ENCODE peak calls at places on chromosomes 5 and 9, in nine cellular contexts. J is HepG2, N is endothelial cell of umbilical vein, C is HCT116, P is A549, X is SK-N-SH, O is H1, I is K562, R is GM12878. W is an unnamed sample.

GRCh38 chr5:174246743-174247142 is 201.2 kb downstream of the NSG2 start:
- DNase-seq in N (no peak), J (no peak), R (no peak), X (no peak), P (no peak), C (no peak), O (no peak), I (no peak), W (no peak)

GRCh38 chr9:72589684-72590555 is 68.5 kb downstream of the TMC1 start:
- DNase-seq in I (no peak), J (no peak), N (peak), R (no peak), X (no peak), P (no peak), O (no peak), C (no peak), W (peak)

GRCh38 chr5:181215997-181216982 is 6.8 kb upstream of the TRIM41 start:
- DNase-seq in X (no peak), R (peak), I (no peak), O (no peak), C (no peak), N (no peak), P (peak), J (no peak), W (peak)

GRCh38 chr5:124704594-124705284 is 41.7 kb downstream of the ZNF608 start:
- DNase-seq in O (no peak), P (no peak), C (no peak), J (peak), X (no peak), N (no peak), I (no peak), R (peak), W (no peak)

GRCh38 chr9:2816476-2817141 is 27.3 kb downstream of the PUM3 start:
- DNase-seq in I (no peak), O (no peak), C (no peak), R (no peak), P (no peak), N (no peak), X (no peak), J (no peak), W (no peak)

GRCh38 chr5:61637566-61637965 is 305.5 kb downstream of the ZSWIM6 start:
- DNase-seq in N (no peak), R (no peak), I (no peak), P (no peak), J (no peak), C (no peak), X (no peak), O (no peak), W (no peak)

GRCh38 chr9:114662081-114662989 is 4.7 kb upstream of the TEX53 start:
- DNase-seq in O (no peak), J (peak), R (no peak), C (no peak), P (peak), I (peak), X (peak), N (peak), W (peak)

GRCh38 chr5:78345485-78345884 is 14.9 kb upstream of the SCAMP1 start:
- DNase-seq in X (no peak), I (no peak), R (no peak), J (no peak), P (no peak), C (no peak), N (peak), O (no peak), W (no peak)

GRCh38 chr5:115575167-115576070 is 26.9 kb downstream of the TICAM2 start:
- DNase-seq in N (peak), X (no peak), P (no peak), I (no peak), O (no peak), R (no peak), J (peak), C (no peak), W (no peak)

GRCh38 chr9:78788101-78788500 is 491.2 kb downstream of the PSAT1 start:
- DNase-seq in P (no peak), C (no peak), X (no peak), R (no peak), O (no peak), N (peak), I (no peak), J (no peak), W (no peak)

GRCh38 chr5:15440434-15440833 is 59.5 kb upstream of the FBXL7 start:
- DNase-seq in O (no peak), X (no peak), P (no peak), J (no peak), I (no peak), R (no peak), N (no peak), C (no peak), W (no peak)

GRCh38 chr5:35317586-35317985 is 87.3 kb upstream of the PRLR start:
- DNase-seq in R (no peak), N (no peak), J (no peak), X (no peak), O (no peak), I (no peak), P (no peak), C (no peak), W (no peak)

GRCh38 chr5:179380211-179381035 is 35.2 kb upstream of the ADAMTS2 start:
- DNase-seq in O (no peak), P (no peak), X (peak), N (no peak), C (no peak), I (no peak), R (no peak), J (no peak), W (no peak)

GRCh38 chr9:69028754-69029153 is 6.8 kb upstream of the FXN start:
- DNase-seq in X (no peak), O (no peak), P (no peak), J (no peak), R (no peak), N (no peak), C (no peak), I (no peak), W (peak)

GRCh38 chr5:124252094-124252750 is 494.2 kb downstream of the ZNF608 start:
- DNase-seq in C (no peak), R (no peak), O (no peak), X (peak), P (no peak), J (no peak), N (no peak), I (no peak), W (no peak)

GRCh38 chr5:165630211-165630866 is 2124.9 kb downstream of the MAT2B start:
- DNase-seq in C (no peak), R (peak), O (peak), N (peak), I (peak), X (peak), P (peak), J (peak), W (peak)

GRCh38 chr9:126150411-126151030 is 176.1 kb upstream of the MVB12B start:
- DNase-seq in X (peak), P (no peak), R (no peak), N (no peak), J (peak), O (no peak), C (no peak), I (no peak), W (no peak)

GRCh38 chr9:134698587-134699342 is 57.2 kb downstream of the COL5A1 start:
- DNase-seq in O (peak), N (peak), J (peak), C (peak), R (no peak), X (peak), P (peak), I (peak), W (peak)

GRCh38 chr5:78320461-78320860 is 26.0 kb upstream of the AP3B1 start:
- DNase-seq in O (no peak), J (peak), I (no peak), P (no peak), R (no peak), X (peak), C (peak), N (peak), W (peak)

GRCh38 chr9:111945216-111945615 is 48.6 kb downstream of the UGCG start:
- DNase-seq in C (no peak), R (peak), N (peak), X (no peak), I (no peak), P (no peak), J (no peak), O (no peak), W (no peak)

GRCh38 chr5:154476343-154477213 is 1.4 kb downstream of the HAND1 start:
- DNase-seq in C (no peak), I (no peak), O (no peak), J (no peak), X (no peak), R (no peak), N (no peak), P (no peak), W (no peak)

GRCh38 chr5:2763533-2763794 is 12.0 kb upstream of the IRX2 start:
- DNase-seq in R (no peak), C (no peak), N (no peak), J (no peak), I (no peak), O (no peak), X (no peak), P (no peak), W (no peak)

GRCh38 chr5:66829826-66830225 is 233.6 kb downstream of the MAST4 start:
- DNase-seq in N (peak), O (no peak), I (no peak), X (no peak), R (no peak), P (no peak), J (no peak), C (no peak), W (no peak)

GRCh38 chr5:138979684-138980275 is 104.6 kb upstream of the LRRTM2 start:
- DNase-seq in C (no peak), I (no peak), R (no peak), P (no peak), O (no peak), X (no peak), N (no peak), J (no peak), W (peak)

GRCh38 chr9:107361816-107362215 is 78.7 kb downstream of the RAD23B start:
- DNase-seq in I (no peak), C (no peak), P (no peak), R (no peak), N (no peak), O (no peak), J (no peak), X (no peak), W (no peak)

GRCh38 chr9:107847977-107848376 is 358.4 kb upstream of the KLF4 start:
- DNase-seq in N (no peak), O (no peak), R (no peak), X (no peak), P (no peak), I (no peak), C (no peak), J (no peak), W (no peak)

GRCh38 chr5:31935702-31936347 is 238.3 kb downstream of the GOLPH3 start:
- DNase-seq in C (no peak), I (no peak), J (no peak), P (no peak), R (no peak), O (no peak), X (no peak), N (no peak), W (no peak)

GRCh38 chr5:154757647-154758406 is 2.6 kb downstream of the LARP1 start:
- DNase-seq in C (no peak), P (no peak), J (no peak), N (peak), I (no peak), O (no peak), X (no peak), R (no peak), W (peak)

GRCh38 chr9:108634164-108634563 is 221.6 kb downstream of the ACTL7B start:
- DNase-seq in J (no peak), C (peak), P (no peak), I (no peak), R (no peak), O (no peak), N (no peak), X (no peak), W (no peak)

GRCh38 chr5:119420173-119420572 is 32.1 kb upstream of the HSD17B4 start:
- DNase-seq in C (no peak), I (no peak), O (no peak), P (no peak), N (no peak), X (no peak), J (no peak), R (no peak), W (peak)

DNA sequence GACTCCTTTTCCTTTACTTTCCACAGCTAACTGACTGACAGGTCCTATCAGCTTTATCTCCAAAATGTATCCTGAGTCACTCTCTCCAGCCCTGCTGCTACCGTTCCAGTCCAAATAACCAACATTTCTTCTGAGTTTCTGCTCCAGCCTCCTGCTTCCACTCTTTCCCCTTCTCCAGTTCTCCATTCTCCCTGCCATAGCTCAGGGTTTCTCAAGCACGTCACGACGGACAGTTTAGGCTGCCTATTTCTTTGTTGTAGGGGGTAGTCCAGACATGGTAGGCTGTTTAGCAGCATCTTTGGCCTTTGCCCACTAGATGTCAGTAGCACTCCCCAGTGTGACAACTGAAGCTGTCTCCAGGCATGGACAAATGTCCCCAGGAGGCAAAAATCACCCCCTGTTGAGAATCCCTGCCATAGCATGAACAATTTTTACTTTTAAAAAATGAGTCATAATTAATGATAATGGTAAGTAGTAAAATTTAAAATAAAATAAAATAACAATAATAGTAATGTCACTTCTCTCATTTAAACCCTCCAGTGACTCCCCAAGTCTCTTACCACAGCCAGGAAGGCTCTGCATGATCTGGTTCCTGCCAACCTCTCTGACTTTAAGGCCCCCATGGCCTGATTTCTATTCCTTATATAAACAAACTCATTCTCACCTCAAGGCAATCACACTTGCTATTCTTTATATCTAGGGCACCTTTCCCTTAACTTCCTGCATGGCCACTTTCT is 105.4 kb upstream of the FER start:
- DNase-seq in C (peak), X (peak), R (peak), N (peak), O (peak), I (peak), J (peak), P (peak), W (peak)
- TF ChIP-seq MAX in C (no peak), X (no peak), R (peak), N (no peak), O (peak), I (no peak), J (no peak), P (no peak), W (no peak)

DNA sequence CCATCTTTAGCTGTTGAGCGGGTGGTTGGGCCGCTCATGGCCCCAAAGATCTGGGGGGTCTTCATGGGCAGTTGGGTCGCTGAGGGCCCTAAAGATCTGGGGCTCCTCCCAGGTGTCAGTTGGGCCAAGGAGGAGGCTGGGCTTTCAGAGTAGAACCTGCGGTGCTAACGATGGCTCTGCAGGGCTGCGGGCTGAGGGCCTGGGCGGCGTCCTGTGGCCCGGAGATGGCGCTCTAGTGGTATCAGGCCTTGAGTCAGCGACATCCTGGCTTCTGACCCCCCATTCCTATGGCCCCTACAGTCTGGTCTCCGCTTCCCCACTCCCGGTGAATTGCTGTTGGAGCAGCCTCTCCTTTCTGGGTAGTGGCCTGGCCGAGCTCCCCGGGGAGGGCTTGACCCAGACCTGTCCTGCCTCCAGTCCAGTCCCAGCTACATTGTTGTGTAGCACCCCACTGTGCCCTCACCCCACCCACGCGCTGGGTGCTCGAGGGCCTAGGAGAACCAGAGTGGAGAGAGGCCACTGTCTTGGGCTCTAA is 640 bp downstream of the C5orf58 start:
- DNase-seq in C (no peak), R (no peak), J (no peak), N (no peak), X (no peak), O (no peak), I (no peak), P (no peak), W (no peak)
- H3K4me3 ChIP-seq in C (no peak), R (no peak), J (no peak), N (no peak), X (no peak), O (no peak), I (no peak), P (no peak), W (no peak)

GRCh38 chr5:56426658-56427057 is 193.5 kb upstream of the ANKRD55 start:
- DNase-seq in C (no peak), O (no peak), P (no peak), I (no peak), R (no peak), J (no peak), N (no peak), X (no peak), W (no peak)

GRCh38 chr5:56420323-56420722 is 187.2 kb upstream of the ANKRD55 start:
- DNase-seq in J (no peak), I (no peak), X (no peak), P (no peak), O (no peak), N (no peak), C (no peak), R (no peak), W (no peak)

GRCh38 chr5:56419667-56420066 is 186.5 kb upstream of the ANKRD55 start:
- DNase-seq in N (no peak), I (no peak), P (no peak), J (no peak), X (no peak), R (no peak), C (no peak), O (no peak), W (no peak)

GRCh38 chr5:56422060-56422762 is 189.1 kb upstream of the ANKRD55 start:
- DNase-seq in P (no peak), I (no peak), N (no peak), X (no peak), O (no peak), C (peak), J (no peak), R (no peak), W (no peak)
- TF ChIP-seq MAX in P (no peak), I (no peak), N (no peak), X (no peak), O (no peak), C (no peak), J (no peak), R (no peak), W (no peak)

DNA sequence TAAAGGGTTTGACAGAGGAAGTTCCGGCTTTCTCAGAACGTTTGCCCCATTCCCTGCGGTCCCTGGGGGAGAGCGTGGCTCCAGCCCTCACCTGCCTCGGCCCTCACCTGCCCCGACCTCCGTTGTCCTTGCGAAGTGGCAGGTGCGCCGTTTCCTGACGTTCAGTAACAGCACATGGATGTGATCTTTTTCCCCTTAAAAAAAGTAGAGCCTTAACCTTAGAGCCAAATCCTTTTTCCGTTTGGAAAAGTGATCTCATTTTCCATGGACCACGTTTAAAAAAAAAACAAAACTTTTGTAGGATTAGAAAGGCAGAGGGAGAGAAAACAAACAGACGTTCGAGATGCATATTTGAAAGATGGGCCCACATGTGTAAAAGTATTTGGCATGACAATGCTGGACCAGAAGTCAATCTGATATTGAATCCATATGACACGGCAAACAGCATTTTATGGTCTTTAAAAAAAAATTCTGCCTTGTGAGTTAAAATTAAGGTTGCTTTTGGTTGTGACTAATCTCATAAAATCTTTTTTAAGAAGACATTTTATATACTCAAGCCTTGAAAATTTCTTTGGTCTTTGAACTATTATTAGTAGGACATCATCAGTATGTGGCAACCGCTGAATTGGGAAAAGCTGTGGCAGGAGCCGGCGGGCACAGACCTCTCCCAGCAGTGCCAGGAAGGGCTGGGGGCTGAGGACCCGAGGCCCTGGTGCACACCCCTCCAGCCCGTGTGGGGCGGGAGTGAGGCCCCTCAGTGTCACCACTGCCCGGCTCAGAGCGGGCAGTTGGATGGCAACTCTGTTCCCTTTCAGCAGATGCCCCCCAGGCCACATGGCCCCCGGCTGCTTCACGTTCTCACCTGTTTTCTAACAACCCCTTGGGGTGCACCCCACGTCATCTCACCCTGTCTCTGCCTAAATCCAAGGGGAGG is 42.4 kb upstream of the EXOC3 start:
- DNase-seq in R (no peak), N (peak), J (no peak), X (peak), P (no peak), O (no peak), C (no peak), I (no peak), W (peak)
- H3K4me3 ChIP-seq in R (no peak), N (no peak), J (no peak), X (no peak), P (no peak), O (peak), C (peak), I (no peak), W (peak)

GRCh38 chr5:72451771-72452505 is 55.3 kb downstream of the ZNF366 start:
- DNase-seq in I (no peak), P (peak), C (no peak), X (peak), O (no peak), R (peak), J (no peak), N (peak), W (peak)
- TF ChIP-seq MAX in I (no peak), P (peak), C (no peak), X (no peak), O (no peak), R (no peak), J (no peak), N (peak), W (peak)

DNA sequence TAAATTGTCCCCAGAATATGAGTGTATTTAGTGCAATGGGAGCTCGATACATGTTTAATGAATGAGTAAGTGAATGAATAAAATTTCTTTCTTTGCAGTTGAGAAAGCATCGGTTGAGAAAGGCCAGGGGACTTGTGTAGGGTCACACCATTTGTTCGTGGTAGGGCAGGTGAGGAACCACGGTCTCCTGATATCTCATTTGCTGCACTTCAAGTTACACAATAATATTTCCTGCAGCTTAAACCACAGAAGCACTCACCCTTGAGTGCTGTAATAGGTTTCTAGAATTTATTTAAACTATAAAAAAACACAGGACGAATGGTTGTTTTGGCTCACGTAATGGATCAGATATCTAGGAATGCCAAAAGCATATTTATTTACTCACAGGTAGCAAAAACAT is 429.8 kb downstream of the SPATA31D1 start:
- DNase-seq in P (no peak), I (no peak), X (no peak), R (no peak), J (no peak), O (no peak), N (no peak), C (no peak), W (peak)
- H3K4me3 ChIP-seq in P (no peak), I (no peak), X (no peak), R (no peak), J (no peak), O (no peak), N (no peak), C (no peak), W (no peak)

W was measured in NB4.